ENCODE peak calls at places on chromosomes 4 and X, in ten cellular contexts. One of them, this sample, is unnamed.

GRCh38 chr4:48766393-48766792 is 13.7 kb downstream of the FRYL start:
- DNase-seq in neural progenitor cell: no peak
- DNase-seq in CD4-positive, alpha-beta memory T cell: no peak
- DNase-seq in thoracic aorta: no peak
- DNase-seq in uterus: no peak
- DNase-seq in PC-3: no peak
- DNase-seq in CD8-positive, alpha-beta T cell: no peak
- DNase-seq in MM.1S: no peak
- DNase-seq in cardiac muscle cell: no peak
- DNase-seq in CD8-positive, alpha-beta memory T cell: no peak
- DNase-seq in this sample: no peak

GRCh38 chrX:47483310-47484268 is 567 bp upstream of the ZNF41 start:
- DNase-seq in CD8-positive, alpha-beta memory T cell: no peak
- DNase-seq in MM.1S: no peak
- DNase-seq in uterus: peak; percentile 29
- DNase-seq in cardiac muscle cell: peak; percentile 54
- DNase-seq in neural progenitor cell: peak; percentile 52
- DNase-seq in CD4-positive, alpha-beta memory T cell: no peak
- DNase-seq in CD8-positive, alpha-beta T cell: no peak
- DNase-seq in thoracic aorta: no peak
- DNase-seq in PC-3: peak; percentile 25
- DNase-seq in this sample: peak; percentile 21

GRCh38 chrX:274904-275475 is 6.2 kb upstream of the PLCXD1 start:
- DNase-seq in neural progenitor cell: peak; percentile 80
- DNase-seq in cardiac muscle cell: peak; percentile 60
- DNase-seq in CD8-positive, alpha-beta memory T cell: no peak
- DNase-seq in MM.1S: no peak
- DNase-seq in CD8-positive, alpha-beta T cell: no peak
- DNase-seq in PC-3: no peak
- DNase-seq in CD4-positive, alpha-beta memory T cell: no peak
- DNase-seq in thoracic aorta: no peak
- DNase-seq in uterus: no peak
- DNase-seq in this sample: no peak

GRCh38 chr4:20253799-20254409 is 2.2 kb downstream of the SLIT2 start:
- DNase-seq in CD4-positive, alpha-beta memory T cell: no peak
- DNase-seq in neural progenitor cell: peak; percentile 48
- DNase-seq in cardiac muscle cell: peak; percentile 60
- DNase-seq in CD8-positive, alpha-beta T cell: no peak
- DNase-seq in thoracic aorta: no peak
- DNase-seq in uterus: peak; percentile 33
- DNase-seq in PC-3: peak; percentile 27
- DNase-seq in MM.1S: no peak
- DNase-seq in CD8-positive, alpha-beta memory T cell: no peak
- DNase-seq in this sample: peak; percentile 33

GRCh38 chrX:2583194-2584162 is 82.7 kb upstream of the DHRSX start:
- DNase-seq in cardiac muscle cell: no peak
- DNase-seq in CD8-positive, alpha-beta memory T cell: no peak
- DNase-seq in neural progenitor cell: peak; percentile 35
- DNase-seq in PC-3: no peak
- DNase-seq in CD4-positive, alpha-beta memory T cell: no peak
- DNase-seq in MM.1S: no peak
- DNase-seq in uterus: no peak
- DNase-seq in CD8-positive, alpha-beta T cell: no peak
- DNase-seq in thoracic aorta: no peak
- DNase-seq in this sample: no peak

GRCh38 chr4:6892190-6892908 is 17.3 kb upstream of the TBC1D14 start:
- DNase-seq in CD8-positive, alpha-beta memory T cell: peak; percentile 24
- DNase-seq in thoracic aorta: no peak
- DNase-seq in neural progenitor cell: peak; percentile 72
- DNase-seq in CD4-positive, alpha-beta memory T cell: peak; percentile 25
- DNase-seq in PC-3: peak; percentile 39
- DNase-seq in MM.1S: no peak
- DNase-seq in CD8-positive, alpha-beta T cell: peak; percentile 65
- DNase-seq in uterus: peak; percentile 34
- DNase-seq in cardiac muscle cell: peak; percentile 61
- DNase-seq in this sample: peak; percentile 45

GRCh38 chr4:23039813-23040212 is 347.1 kb downstream of the GBA3 start:
- DNase-seq in neural progenitor cell: no peak
- DNase-seq in CD8-positive, alpha-beta T cell: no peak
- DNase-seq in MM.1S: no peak
- DNase-seq in CD4-positive, alpha-beta memory T cell: no peak
- DNase-seq in PC-3: peak; percentile 43
- DNase-seq in thoracic aorta: no peak
- DNase-seq in CD8-positive, alpha-beta memory T cell: no peak
- DNase-seq in cardiac muscle cell: no peak
- DNase-seq in uterus: no peak
- DNase-seq in this sample: no peak

GRCh38 chr4:155578219-155578618 is 88.4 kb upstream of the GUCY1A1 start:
- DNase-seq in PC-3: no peak
- DNase-seq in cardiac muscle cell: peak; percentile 59
- DNase-seq in thoracic aorta: no peak
- DNase-seq in neural progenitor cell: no peak
- DNase-seq in uterus: no peak
- DNase-seq in CD8-positive, alpha-beta memory T cell: no peak
- DNase-seq in MM.1S: no peak
- DNase-seq in CD4-positive, alpha-beta memory T cell: no peak
- DNase-seq in CD8-positive, alpha-beta T cell: no peak
- DNase-seq in this sample: no peak

GRCh38 chr4:84632092-84632491 is 49.2 kb downstream of the CDS1 start:
- DNase-seq in PC-3: peak; percentile 79
- DNase-seq in CD8-positive, alpha-beta T cell: no peak
- DNase-seq in CD4-positive, alpha-beta memory T cell: no peak
- DNase-seq in neural progenitor cell: no peak
- DNase-seq in thoracic aorta: no peak
- DNase-seq in CD8-positive, alpha-beta memory T cell: no peak
- DNase-seq in MM.1S: no peak
- DNase-seq in cardiac muscle cell: peak; percentile 92
- DNase-seq in uterus: no peak
- DNase-seq in this sample: no peak

GRCh38 chrX:103520391-103520790 is 1.1 kb upstream of the RAB40A start:
- DNase-seq in thoracic aorta: no peak
- DNase-seq in CD4-positive, alpha-beta memory T cell: no peak
- DNase-seq in neural progenitor cell: no peak
- DNase-seq in uterus: no peak
- DNase-seq in MM.1S: no peak
- DNase-seq in CD8-positive, alpha-beta T cell: no peak
- DNase-seq in CD8-positive, alpha-beta memory T cell: no peak
- DNase-seq in cardiac muscle cell: peak; percentile 81
- DNase-seq in PC-3: peak; percentile 58
- DNase-seq in this sample: no peak

GRCh38 chr4:1242506-1243450 is 6.2 kb downstream of the CTBP1 start:
- DNase-seq in neural progenitor cell: no peak
- DNase-seq in thoracic aorta: no peak
- DNase-seq in CD8-positive, alpha-beta memory T cell: no peak
- DNase-seq in uterus: no peak
- DNase-seq in cardiac muscle cell: no peak
- DNase-seq in MM.1S: no peak
- DNase-seq in CD4-positive, alpha-beta memory T cell: no peak
- DNase-seq in PC-3: no peak
- DNase-seq in CD8-positive, alpha-beta T cell: no peak
- DNase-seq in this sample: peak; percentile 10

GRCh38 chr4:138911903-138912713 is 103.5 kb upstream of the NOCT start:
- DNase-seq in cardiac muscle cell: no peak
- DNase-seq in thoracic aorta: no peak
- DNase-seq in MM.1S: no peak
- DNase-seq in uterus: peak; percentile 27
- DNase-seq in CD4-positive, alpha-beta memory T cell: no peak
- DNase-seq in CD8-positive, alpha-beta memory T cell: no peak
- DNase-seq in neural progenitor cell: no peak
- DNase-seq in CD8-positive, alpha-beta T cell: no peak
- DNase-seq in PC-3: peak; percentile 61
- DNase-seq in this sample: no peak

GRCh38 chrX:10502961-10503360 is 117.4 kb downstream of the MID1 start:
- DNase-seq in thoracic aorta: no peak
- DNase-seq in MM.1S: no peak
- DNase-seq in CD8-positive, alpha-beta memory T cell: no peak
- DNase-seq in neural progenitor cell: no peak
- DNase-seq in cardiac muscle cell: no peak
- DNase-seq in CD8-positive, alpha-beta T cell: no peak
- DNase-seq in uterus: no peak
- DNase-seq in CD4-positive, alpha-beta memory T cell: no peak
- DNase-seq in PC-3: no peak
- DNase-seq in this sample: no peak

GRCh38 chrX:19721726-19722370 is 165.6 kb downstream of the SH3KBP1 start:
- DNase-seq in cardiac muscle cell: no peak
- DNase-seq in CD4-positive, alpha-beta memory T cell: no peak
- DNase-seq in CD8-positive, alpha-beta T cell: no peak
- DNase-seq in thoracic aorta: no peak
- DNase-seq in PC-3: no peak
- DNase-seq in MM.1S: no peak
- DNase-seq in uterus: no peak
- DNase-seq in CD8-positive, alpha-beta memory T cell: no peak
- DNase-seq in neural progenitor cell: no peak
- DNase-seq in this sample: peak; percentile 16

DNA sequence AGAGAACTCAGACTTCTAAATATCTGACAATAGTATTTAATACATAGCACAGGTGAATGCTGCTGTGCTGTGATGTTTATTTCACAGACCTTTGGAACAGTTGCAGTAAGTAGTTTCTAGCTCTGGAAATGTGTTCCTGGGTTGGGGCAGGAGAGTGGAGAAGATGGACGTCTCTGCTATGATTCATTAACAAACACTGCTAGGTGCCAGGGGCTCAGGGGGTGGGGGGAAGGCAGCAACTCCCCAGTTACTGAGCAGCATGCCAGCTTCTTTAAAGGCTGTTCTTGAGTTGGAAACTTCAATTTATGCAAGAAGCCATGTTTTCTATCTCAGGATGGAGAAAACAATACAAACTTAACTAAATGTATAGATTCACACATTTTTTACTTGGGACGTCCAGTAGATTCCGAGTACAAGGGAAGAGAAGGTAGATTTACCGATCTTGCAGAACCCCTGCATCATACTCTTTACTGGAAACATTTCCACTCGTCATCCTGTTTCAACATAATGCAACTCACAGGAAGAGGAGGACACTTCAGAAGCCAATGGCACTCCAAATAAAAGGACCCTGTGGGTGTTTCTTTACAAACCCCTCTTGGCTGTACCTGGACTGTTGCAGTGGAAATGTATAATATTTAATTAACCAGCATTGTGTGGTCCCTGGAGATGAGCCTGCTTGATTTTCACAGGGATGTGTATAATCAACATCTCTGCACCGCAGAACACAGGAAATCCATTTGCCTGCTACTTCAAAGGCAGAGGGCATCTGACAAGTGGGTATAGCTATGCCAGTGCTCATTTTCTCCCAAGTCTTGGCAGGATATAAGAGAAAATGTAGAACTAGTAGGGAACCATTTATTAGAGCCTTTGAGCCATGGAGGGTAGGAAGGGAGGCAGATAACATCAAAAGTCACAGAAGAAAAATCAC is 171.4 kb downstream of the SH3KBP1 start:
- DNase-seq in CD8-positive, alpha-beta T cell: no peak
- DNase-seq in neural progenitor cell: no peak
- DNase-seq in thoracic aorta: no peak
- DNase-seq in CD4-positive, alpha-beta memory T cell: no peak
- DNase-seq in uterus: no peak
- DNase-seq in CD8-positive, alpha-beta memory T cell: no peak
- DNase-seq in PC-3: no peak
- DNase-seq in cardiac muscle cell: peak; percentile 14
- DNase-seq in MM.1S: no peak
- DNase-seq in this sample: no peak
- H3K27ac ChIP-seq in CD8-positive, alpha-beta T cell: no peak overlapping the region
- H3K27ac ChIP-seq in neural progenitor cell: no peak overlapping the region
- H3K27ac ChIP-seq in thoracic aorta: no peak overlapping the region
- H3K27ac ChIP-seq in CD4-positive, alpha-beta memory T cell: no peak overlapping the region
- H3K27ac ChIP-seq in uterus: no peak overlapping the region
- H3K27ac ChIP-seq in CD8-positive, alpha-beta memory T cell: no peak overlapping the region
- H3K27ac ChIP-seq in PC-3: no peak overlapping the region
- H3K27ac ChIP-seq in cardiac muscle cell: no peak overlapping the region
- H3K27ac ChIP-seq in MM.1S: no peak overlapping the region
- H3K27ac ChIP-seq in this sample: no peak overlapping the region

DNA sequence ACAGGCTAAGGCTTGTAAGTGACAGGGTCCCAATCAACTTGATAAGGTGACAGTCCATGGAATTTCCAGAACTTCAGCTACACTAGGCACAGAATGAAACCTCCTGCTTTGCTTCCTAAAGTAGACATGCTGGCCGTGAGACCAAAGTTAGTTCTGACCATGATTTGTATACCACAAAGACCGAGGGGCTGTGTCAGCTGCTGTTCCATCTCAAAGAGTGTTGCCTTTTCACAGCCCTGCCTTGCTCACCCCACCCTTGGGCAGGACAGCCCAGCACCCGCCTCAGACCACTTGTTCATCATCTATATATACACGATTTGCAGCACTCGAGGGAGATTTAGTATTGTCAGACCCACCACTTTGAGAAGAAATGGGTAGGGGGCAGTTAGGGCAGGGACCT is 5.3 kb downstream of the IDS start:
- DNase-seq in CD8-positive, alpha-beta memory T cell: no peak
- DNase-seq in neural progenitor cell: no peak
- DNase-seq in uterus: no peak
- DNase-seq in MM.1S: no peak
- DNase-seq in CD8-positive, alpha-beta T cell: peak; percentile 43
- DNase-seq in thoracic aorta: no peak
- DNase-seq in CD4-positive, alpha-beta memory T cell: no peak
- DNase-seq in cardiac muscle cell: no peak
- DNase-seq in PC-3: no peak
- DNase-seq in this sample: no peak
- H3K4me1 ChIP-seq in CD8-positive, alpha-beta memory T cell: peaks cover 24% of the 10 kb centered on the region
- H3K4me1 ChIP-seq in neural progenitor cell: no peaks in the 10 kb centered on the region
- H3K4me1 ChIP-seq in uterus: no peaks in the 10 kb centered on the region
- H3K4me1 ChIP-seq in MM.1S: peaks cover 32% of the 10 kb centered on the region
- H3K4me1 ChIP-seq in CD8-positive, alpha-beta T cell: peaks cover 10% of the 10 kb centered on the region
- H3K4me1 ChIP-seq in thoracic aorta: peaks cover 13% of the 10 kb centered on the region
- H3K4me1 ChIP-seq in CD4-positive, alpha-beta memory T cell: peaks cover 26% of the 10 kb centered on the region
- H3K4me1 ChIP-seq in cardiac muscle cell: no peaks in the 10 kb centered on the region
- H3K4me1 ChIP-seq in PC-3: peaks cover 44% of the 10 kb centered on the region
- H3K4me1 ChIP-seq in this sample: peaks cover 16% of the 10 kb centered on the region

GRCh38 chr4:105061720-105062119 is 85.0 kb upstream of the TET2 start:
- DNase-seq in MM.1S: no peak
- DNase-seq in CD8-positive, alpha-beta memory T cell: no peak
- DNase-seq in thoracic aorta: no peak
- DNase-seq in CD8-positive, alpha-beta T cell: no peak
- DNase-seq in cardiac muscle cell: no peak
- DNase-seq in uterus: no peak
- DNase-seq in CD4-positive, alpha-beta memory T cell: no peak
- DNase-seq in PC-3: peak; percentile 31
- DNase-seq in neural progenitor cell: no peak
- DNase-seq in this sample: no peak
- H3K27ac ChIP-seq in MM.1S: peak overlapping the region; percentile 37
- H3K27ac ChIP-seq in CD8-positive, alpha-beta memory T cell: no peak overlapping the region
- H3K27ac ChIP-seq in thoracic aorta: no peak overlapping the region
- H3K27ac ChIP-seq in CD8-positive, alpha-beta T cell: no peak overlapping the region
- H3K27ac ChIP-seq in cardiac muscle cell: no peak overlapping the region
- H3K27ac ChIP-seq in uterus: no peak overlapping the region
- H3K27ac ChIP-seq in CD4-positive, alpha-beta memory T cell: no peak overlapping the region
- H3K27ac ChIP-seq in PC-3: peak overlapping the region; percentile 89
- H3K27ac ChIP-seq in neural progenitor cell: no peak overlapping the region
- H3K27ac ChIP-seq in this sample: peak overlapping the region; percentile 36

DNA sequence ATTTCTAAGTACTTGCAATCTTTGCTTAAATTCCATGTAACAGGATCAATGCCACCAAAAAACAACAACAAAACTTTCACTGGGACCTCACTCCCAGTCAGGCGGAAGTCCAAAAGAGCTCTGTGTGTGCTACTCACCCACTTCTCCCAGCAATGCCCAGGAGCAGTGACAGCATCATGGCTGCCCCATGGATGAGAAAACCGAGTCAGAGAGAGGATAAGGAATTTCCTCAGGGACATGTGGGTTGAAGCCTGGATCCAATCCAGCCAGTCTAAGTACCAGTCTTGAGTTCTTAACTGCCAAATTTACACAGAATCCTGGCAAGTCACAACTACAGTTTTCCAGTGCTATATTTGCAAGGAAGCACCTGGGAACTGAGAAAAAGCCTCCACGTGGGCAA is 64.5 kb downstream of the STX18 start:
- DNase-seq in cardiac muscle cell: peak; percentile 43
- DNase-seq in uterus: no peak
- DNase-seq in neural progenitor cell: no peak
- DNase-seq in CD8-positive, alpha-beta memory T cell: no peak
- DNase-seq in MM.1S: no peak
- DNase-seq in CD8-positive, alpha-beta T cell: no peak
- DNase-seq in CD4-positive, alpha-beta memory T cell: no peak
- DNase-seq in PC-3: no peak
- DNase-seq in thoracic aorta: no peak
- DNase-seq in this sample: no peak
- H3K4me1 ChIP-seq in cardiac muscle cell: no peaks in the 10 kb centered on the region
- H3K4me1 ChIP-seq in uterus: no peaks in the 10 kb centered on the region
- H3K4me1 ChIP-seq in neural progenitor cell: peaks cover 23% of the 10 kb centered on the region
- H3K4me1 ChIP-seq in CD8-positive, alpha-beta memory T cell: no peaks in the 10 kb centered on the region
- H3K4me1 ChIP-seq in MM.1S: peaks cover 4% of the 10 kb centered on the region
- H3K4me1 ChIP-seq in CD8-positive, alpha-beta T cell: no peaks in the 10 kb centered on the region
- H3K4me1 ChIP-seq in CD4-positive, alpha-beta memory T cell: no peaks in the 10 kb centered on the region
- H3K4me1 ChIP-seq in PC-3: peaks cover 22% of the 10 kb centered on the region
- H3K4me1 ChIP-seq in thoracic aorta: peaks cover 7% of the 10 kb centered on the region
- H3K4me1 ChIP-seq in this sample: peaks cover 27% of the 10 kb centered on the region

This sample was measured in left ventricle myocardium inferior.